ENCODE peak calls at places on chromosomes 11 and 22, in four cellular contexts. One of them, this sample, is unnamed.

GRCh38 chr22:37906364-37907008 is 389 bp downstream of the MICALL1 start:
- DNase-seq in AG10803: no peak
- DNase-seq in frontal cortex: no peak
- DNase-seq in NCI-H1436 treated with DMSO at 0.1 percent for 48 hours: no peak
- DNase-seq in this sample: no peak

GRCh38 chr11:14812776-14813175 is 79.3 kb downstream of the CYP2R1 start:
- DNase-seq in frontal cortex: no peak
- DNase-seq in AG10803: no peak
- DNase-seq in NCI-H1436 treated with DMSO at 0.1 percent for 48 hours: no peak
- DNase-seq in this sample: no peak

GRCh38 chr11:128500488-128500887 is 86.9 kb downstream of the ETS1 start:
- DNase-seq in AG10803: peak
- DNase-seq in frontal cortex: no peak
- DNase-seq in NCI-H1436 treated with DMSO at 0.1 percent for 48 hours: no peak
- DNase-seq in this sample: no peak

GRCh38 chr11:6216501-6216900 is 11.1 kb downstream of the C11orf42 start:
- DNase-seq in AG10803: no peak
- DNase-seq in frontal cortex: no peak
- DNase-seq in NCI-H1436 treated with DMSO at 0.1 percent for 48 hours: no peak
- DNase-seq in this sample: no peak

GRCh38 chr11:30775123-30775522 is 189.0 kb upstream of the MPPED2 start:
- DNase-seq in frontal cortex: peak
- DNase-seq in AG10803: no peak
- DNase-seq in NCI-H1436 treated with DMSO at 0.1 percent for 48 hours: no peak
- DNase-seq in this sample: no peak

GRCh38 chr11:64396079-64396591 is 37.2 kb downstream of the RPS6KA4 start:
- DNase-seq in AG10803: no peak
- DNase-seq in NCI-H1436 treated with DMSO at 0.1 percent for 48 hours: no peak
- DNase-seq in frontal cortex: peak
- DNase-seq in this sample: no peak

GRCh38 chr11:95516786-95517185 is 272.8 kb downstream of the FAM76B start:
- DNase-seq in AG10803: peak
- DNase-seq in NCI-H1436 treated with DMSO at 0.1 percent for 48 hours: no peak
- DNase-seq in frontal cortex: no peak
- DNase-seq in this sample: no peak

GRCh38 chr22:46982635-46983034 is 220.2 kb downstream of the TBC1D22A start:
- DNase-seq in AG10803: no peak
- DNase-seq in NCI-H1436 treated with DMSO at 0.1 percent for 48 hours: no peak
- DNase-seq in frontal cortex: no peak
- DNase-seq in this sample: no peak

GRCh38 chr22:49291781-49292180 is 535.9 kb downstream of the BRD1 start:
- DNase-seq in AG10803: no peak
- DNase-seq in frontal cortex: no peak
- DNase-seq in NCI-H1436 treated with DMSO at 0.1 percent for 48 hours: no peak
- DNase-seq in this sample: no peak

GRCh38 chr11:3165152-3165705 is at the start of gene OSBPL5:
- DNase-seq in NCI-H1436 treated with DMSO at 0.1 percent for 48 hours: no peak
- DNase-seq in frontal cortex: peak
- DNase-seq in AG10803: peak
- DNase-seq in this sample: no peak

GRCh38 chr11:129740125-129740719 is 75.4 kb upstream of the TMEM45B start:
- DNase-seq in frontal cortex: no peak
- DNase-seq in AG10803: no peak
- DNase-seq in NCI-H1436 treated with DMSO at 0.1 percent for 48 hours: no peak
- DNase-seq in this sample: no peak

GRCh38 chr11:69157156-69157821 is 1.6 kb downstream of the SMIM38 start:
- DNase-seq in frontal cortex: peak
- DNase-seq in AG10803: peak
- DNase-seq in NCI-H1436 treated with DMSO at 0.1 percent for 48 hours: no peak
- DNase-seq in this sample: no peak

GRCh38 chr11:27391336-27392015 is 28.5 kb upstream of the CCDC34 start:
- DNase-seq in frontal cortex: no peak
- DNase-seq in AG10803: no peak
- DNase-seq in NCI-H1436 treated with DMSO at 0.1 percent for 48 hours: no peak
- DNase-seq in this sample: no peak

GRCh38 chr11:130573767-130574166 is 125.3 kb downstream of the ADAMTS15 start:
- DNase-seq in NCI-H1436 treated with DMSO at 0.1 percent for 48 hours: no peak
- DNase-seq in frontal cortex: no peak
- DNase-seq in AG10803: no peak
- DNase-seq in this sample: no peak

GRCh38 chr11:68191661-68192579 is 21.2 kb downstream of the KMT5B start:
- DNase-seq in NCI-H1436 treated with DMSO at 0.1 percent for 48 hours: no peak
- DNase-seq in frontal cortex: no peak
- DNase-seq in AG10803: no peak
- DNase-seq in this sample: no peak

GRCh38 chr11:43969543-43969942 is 27.1 kb downstream of the C11orf96 start:
- DNase-seq in AG10803: no peak
- DNase-seq in frontal cortex: peak
- DNase-seq in NCI-H1436 treated with DMSO at 0.1 percent for 48 hours: no peak
- DNase-seq in this sample: no peak

GRCh38 chr11:123461164-123461563 is 31.1 kb downstream of the GRAMD1B start:
- DNase-seq in frontal cortex: no peak
- DNase-seq in AG10803: peak
- DNase-seq in NCI-H1436 treated with DMSO at 0.1 percent for 48 hours: no peak
- DNase-seq in this sample: no peak

GRCh38 chr22:47325249-47325648 is 562.8 kb downstream of the TBC1D22A start:
- DNase-seq in AG10803: no peak
- DNase-seq in frontal cortex: no peak
- DNase-seq in NCI-H1436 treated with DMSO at 0.1 percent for 48 hours: no peak
- DNase-seq in this sample: no peak

GRCh38 chr22:17980638-17981051 is 43.7 kb downstream of the MICAL3 start:
- DNase-seq in AG10803: no peak
- DNase-seq in NCI-H1436 treated with DMSO at 0.1 percent for 48 hours: no peak
- DNase-seq in frontal cortex: no peak
- DNase-seq in this sample: no peak

GRCh38 chr11:117691206-117691490 is 105.9 kb downstream of the DSCAML1 start:
- DNase-seq in AG10803: no peak
- DNase-seq in NCI-H1436 treated with DMSO at 0.1 percent for 48 hours: peak
- DNase-seq in frontal cortex: no peak
- DNase-seq in this sample: no peak

GRCh38 chr11:15489281-15489680 is 374.6 kb downstream of the INSC start:
- DNase-seq in NCI-H1436 treated with DMSO at 0.1 percent for 48 hours: no peak
- DNase-seq in AG10803: no peak
- DNase-seq in frontal cortex: no peak
- DNase-seq in this sample: no peak

GRCh38 chr11:13606701-13607100 is 61.8 kb upstream of the FAR1 start:
- DNase-seq in NCI-H1436 treated with DMSO at 0.1 percent for 48 hours: no peak
- DNase-seq in frontal cortex: no peak
- DNase-seq in AG10803: no peak
- DNase-seq in this sample: no peak

GRCh38 chr11:34313099-34313517 is 44.7 kb downstream of the ABTB2 start:
- DNase-seq in NCI-H1436 treated with DMSO at 0.1 percent for 48 hours: no peak
- DNase-seq in AG10803: peak
- DNase-seq in frontal cortex: peak
- DNase-seq in this sample: no peak

GRCh38 chr11:72241290-72241781 is 2.6 kb downstream of the PHOX2A start:
- DNase-seq in NCI-H1436 treated with DMSO at 0.1 percent for 48 hours: no peak
- DNase-seq in frontal cortex: no peak
- DNase-seq in AG10803: no peak
- DNase-seq in this sample: no peak

GRCh38 chr11:121556937-121557336 is 104.2 kb upstream of the SORL1-AS1 start:
- DNase-seq in NCI-H1436 treated with DMSO at 0.1 percent for 48 hours: no peak
- DNase-seq in frontal cortex: no peak
- DNase-seq in AG10803: no peak
- DNase-seq in this sample: no peak

GRCh38 chr11:102367364-102367763 is 20.4 kb downstream of the BIRC2 start:
- DNase-seq in frontal cortex: peak
- DNase-seq in AG10803: peak
- DNase-seq in NCI-H1436 treated with DMSO at 0.1 percent for 48 hours: no peak
- DNase-seq in this sample: no peak